ENCODE peak calls at places on chromosomes 16 and 17, in four cellular contexts. K is lower leg skin, J is NCI-H2081, O is NCI-H1930. F is an unnamed sample.

GRCh38 chr17:3282901-3283300 is 15.3 kb downstream of the OR3A1 start:
- DNase-seq in K (no peak), J (no peak), O (no peak), F (no peak)

GRCh38 chr17:39950871-39951348 is 11.9 kb upstream of the GSDMA start:
- DNase-seq in K (no peak), J (no peak), O (no peak), F (no peak)

GRCh38 chr16:85523602-85524364 is 89.3 kb upstream of the GSE1 start:
- DNase-seq in K (no peak), J (peak), O (peak), F (no peak)

GRCh38 chr16:23174622-23175021 is 7.9 kb upstream of the SCNN1G start:
- DNase-seq in K (peak), J (no peak), O (no peak), F (no peak)

GRCh38 chr16:25151996-25152395 is 40.5 kb downstream of the LCMT1 start:
- DNase-seq in K (no peak), J (no peak), O (no peak), F (no peak)

GRCh38 chr17:19766421-19767270 is 18.5 kb upstream of the ALDH3A1 start:
- DNase-seq in K (peak), J (peak), O (peak), F (peak)

GRCh38 chr17:56943505-56944125 is 17.2 kb downstream of the COIL start:
- DNase-seq in K (no peak), J (no peak), O (no peak), F (no peak)

GRCh38 chr16:87725596-87726235 is 40.1 kb downstream of the KLHDC4 start:
- DNase-seq in K (no peak), J (no peak), O (no peak), F (no peak)

GRCh38 chr17:77786740-77787505 is 171.6 kb upstream of the TNRC6C start:
- DNase-seq in K (no peak), J (no peak), O (no peak), F (peak)

GRCh38 chr16:83113317-83113716 is 486.5 kb downstream of the CDH13 start:
- DNase-seq in K (no peak), J (no peak), O (peak), F (no peak)

GRCh38 chr17:82458885-82459424 is 414 bp downstream of the NARF start:
- DNase-seq in K (no peak), J (peak), O (no peak), F (no peak)

GRCh38 chr17:35912339-35912912 is 18.1 kb downstream of the RDM1 start:
- DNase-seq in K (peak), J (no peak), O (no peak), F (no peak)

GRCh38 chr16:67185003-67185865 is 1.5 kb upstream of the MATCAP1 start:
- DNase-seq in K (peak), J (peak), O (peak), F (peak)